ENCODE peak calls at places on chromosomes 11 and 22, in five cellular contexts. One of them, this sample, is unnamed.

GRCh38 chr11:126212089-126212660 is 593 bp downstream of the FAM118B start:
- DNase-seq in GM03348: peak
- DNase-seq in H9: no peak
- DNase-seq in ureter: no peak
- DNase-seq in stimulated activated CD4-positive, alpha-beta T cell treated with anti-CD3 and anti-CD28 coated beads, Interleukin-1b, Interleukin-23, amount 100 ng/mL, for 1 hour: no peak
- DNase-seq in this sample: no peak

GRCh38 chr11:72353861-72354260 is 80.5 kb downstream of the CLPB start:
- DNase-seq in H9: no peak
- DNase-seq in ureter: no peak
- DNase-seq in stimulated activated CD4-positive, alpha-beta T cell treated with anti-CD3 and anti-CD28 coated beads, Interleukin-1b, Interleukin-23, amount 100 ng/mL, for 1 hour: no peak
- DNase-seq in GM03348: no peak
- DNase-seq in this sample: no peak

GRCh38 chr11:72591785-72592490 is 82.3 kb downstream of the PDE2A start:
- DNase-seq in ureter: no peak
- DNase-seq in H9: no peak
- DNase-seq in stimulated activated CD4-positive, alpha-beta T cell treated with anti-CD3 and anti-CD28 coated beads, Interleukin-1b, Interleukin-23, amount 100 ng/mL, for 1 hour: no peak
- DNase-seq in GM03348: no peak
- DNase-seq in this sample: no peak

GRCh38 chr22:44309647-44310046 is 3.1 kb downstream of the SHISAL1 start:
- DNase-seq in GM03348: no peak
- DNase-seq in H9: no peak
- DNase-seq in ureter: no peak
- DNase-seq in stimulated activated CD4-positive, alpha-beta T cell treated with anti-CD3 and anti-CD28 coated beads, Interleukin-1b, Interleukin-23, amount 100 ng/mL, for 1 hour: no peak
- DNase-seq in this sample: no peak

GRCh38 chr11:76347391-76347790 is 33.5 kb downstream of the THAP12 start:
- DNase-seq in ureter: no peak
- DNase-seq in stimulated activated CD4-positive, alpha-beta T cell treated with anti-CD3 and anti-CD28 coated beads, Interleukin-1b, Interleukin-23, amount 100 ng/mL, for 1 hour: no peak
- DNase-seq in GM03348: no peak
- DNase-seq in H9: no peak
- DNase-seq in this sample: no peak

GRCh38 chr22:44205713-44206645 is 25.3 kb downstream of the PARVG start:
- DNase-seq in ureter: no peak
- DNase-seq in H9: no peak
- DNase-seq in stimulated activated CD4-positive, alpha-beta T cell treated with anti-CD3 and anti-CD28 coated beads, Interleukin-1b, Interleukin-23, amount 100 ng/mL, for 1 hour: no peak
- DNase-seq in GM03348: no peak
- DNase-seq in this sample: no peak

GRCh38 chr11:66172146-66172545 is 96.3 kb upstream of the RAB1B start:
- DNase-seq in stimulated activated CD4-positive, alpha-beta T cell treated with anti-CD3 and anti-CD28 coated beads, Interleukin-1b, Interleukin-23, amount 100 ng/mL, for 1 hour: no peak
- DNase-seq in GM03348: peak
- DNase-seq in ureter: no peak
- DNase-seq in H9: no peak
- DNase-seq in this sample: no peak

GRCh38 chr11:110989734-110990133 is 255.8 kb upstream of the POU2AF2 start:
- DNase-seq in GM03348: peak
- DNase-seq in H9: no peak
- DNase-seq in stimulated activated CD4-positive, alpha-beta T cell treated with anti-CD3 and anti-CD28 coated beads, Interleukin-1b, Interleukin-23, amount 100 ng/mL, for 1 hour: no peak
- DNase-seq in ureter: peak
- DNase-seq in this sample: no peak

This sample was measured in esophagus squamous epithelium.